ENCODE peak calls at places on chromosomes 16 and 17, in five cellular contexts. B, H, V, Q and R are unnamed samples.

GRCh38 chr16:69818811-69819587 is 56.9 kb downstream of the WWP2 start:
- DNase-seq in B (no peak), H (no peak), V (no peak), Q (no peak), R (no peak)

GRCh38 chr17:53032861-53033271 is 789.9 kb upstream of the KIF2B start:
- DNase-seq in B (peak), H (peak), V (peak), Q (peak), R (peak)

GRCh38 chr16:17827313-17827712 is 356.6 kb upstream of the XYLT1 start:
- DNase-seq in B (no peak), H (no peak), V (no peak), Q (peak), R (no peak)

GRCh38 chr17:6066183-6066948 is 3.8 kb upstream of the WSCD1 start:
- DNase-seq in B (no peak), H (no peak), V (no peak), Q (no peak), R (peak)

GRCh38 chr17:29238133-29238850 is 8.4 kb upstream of the CRYBA1 start:
- DNase-seq in B (no peak), H (peak), V (no peak), Q (peak), R (no peak)

GRCh38 chr17:81867123-81867951 is 3.8 kb downstream of the ARHGDIA start:
- DNase-seq in B (no peak), H (peak), V (peak), Q (peak), R (peak)

GRCh38 chr17:44076716-44077594 is 6.4 kb downstream of the G6PC3 start:
- DNase-seq in B (no peak), H (no peak), V (peak), Q (no peak), R (no peak)

GRCh38 chr17:50845260-50846147 is 10.1 kb downstream of the WFIKKN2 start:
- DNase-seq in B (no peak), H (no peak), V (peak), Q (peak), R (peak)

GRCh38 chr17:18235743-18236256 is 10.4 kb downstream of the LLGL1 start:
- DNase-seq in B (no peak), H (no peak), V (no peak), Q (peak), R (peak)

GRCh38 chr17:66652840-66653507 is 181.9 kb upstream of the CACNG5 start:
- DNase-seq in B (no peak), H (no peak), V (no peak), Q (peak), R (peak)

GRCh38 chr16:2298621-2299020 is 30.7 kb upstream of the RNPS1 start:
- DNase-seq in B (no peak), H (no peak), V (no peak), Q (no peak), R (no peak)

GRCh38 chr17:77164483-77165030 is 23.8 kb downstream of the SEC14L1 start:
- DNase-seq in B (no peak), H (no peak), V (no peak), Q (peak), R (peak)

GRCh38 chr17:4782652-4783051 is 3.5 kb downstream of the VMO1 start:
- DNase-seq in B (no peak), H (peak), V (peak), Q (no peak), R (no peak)

GRCh38 chr17:76262732-76263344 is 2.3 kb upstream of the UBALD2 start:
- DNase-seq in B (no peak), H (no peak), V (no peak), Q (no peak), R (peak)

DNA sequence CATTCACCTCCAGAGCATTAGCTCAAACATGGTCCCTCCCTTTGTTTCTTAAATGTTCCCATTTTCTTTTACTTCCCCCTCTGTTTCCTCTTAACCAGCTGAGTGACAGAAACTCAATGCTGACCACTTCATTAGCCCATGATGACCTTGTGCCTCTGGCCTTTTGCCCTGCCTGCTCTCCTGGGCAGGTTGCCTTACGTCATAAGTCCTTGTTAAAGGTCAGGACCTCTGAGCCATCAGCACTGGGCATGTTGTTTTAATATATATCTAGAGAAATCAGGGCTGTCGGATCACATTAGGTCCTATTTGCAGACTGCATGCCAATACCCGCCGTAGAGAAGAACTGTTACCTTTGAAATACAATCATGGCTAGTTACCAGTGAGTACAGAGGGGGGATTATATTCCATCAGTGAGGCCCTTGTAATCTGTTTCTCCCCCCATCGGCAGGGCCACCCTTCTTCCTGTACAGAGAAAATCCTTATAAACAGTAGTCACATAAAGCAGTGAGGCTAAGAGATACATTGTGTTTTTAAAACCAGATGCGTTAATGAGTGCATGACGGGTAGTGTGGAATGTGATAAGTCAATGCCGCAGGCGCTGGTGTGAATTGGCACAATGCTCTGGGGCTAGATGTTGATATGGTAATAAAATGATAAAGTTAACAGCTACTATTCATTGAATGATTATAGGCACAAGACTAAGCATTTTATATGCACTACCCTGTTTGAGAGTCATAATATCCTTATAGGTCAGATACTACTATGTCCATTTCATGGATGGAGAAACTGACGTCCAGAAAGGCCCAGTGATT is 94.3 kb upstream of the ZFHX3 start:
- DNase-seq in B (no peak), H (no peak), V (no peak), Q (no peak), R (no peak)
- H2BK15ac ChIP-seq in B (no peak), H (no peak), V (no peak), Q (no peak), R (no peak)

GRCh38 chr17:422196-422930 is 69.8 kb upstream of the RPH3AL start:
- DNase-seq in B (no peak), H (no peak), V (no peak), Q (no peak), R (no peak)
- H3K14ac ChIP-seq in B (no peak), H (no peak), V (no peak), Q (no peak), R (no peak)

DNA sequence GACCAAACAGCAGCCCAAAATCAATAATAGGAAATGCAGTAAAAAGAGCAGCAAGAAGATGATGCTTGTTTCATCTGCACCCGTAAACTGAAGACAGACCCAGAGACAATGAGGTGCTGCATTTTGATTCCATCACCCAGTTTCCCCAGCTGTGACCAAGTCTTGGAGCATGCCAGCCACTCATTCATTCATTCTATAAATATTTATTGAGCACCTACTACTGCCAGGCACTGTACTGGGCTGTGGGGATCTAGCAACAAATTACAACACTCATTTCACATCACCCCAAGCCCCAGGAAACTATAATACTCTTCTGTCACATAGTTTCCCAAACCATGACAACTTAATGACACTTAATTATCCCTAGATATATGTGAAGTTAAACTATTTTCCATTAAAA is 79.2 kb downstream of the TOX3 start:
- DNase-seq in B (no peak), H (no peak), V (no peak), Q (no peak), R (no peak)
- H3K27ac ChIP-seq in B (no peak), H (no peak), V (no peak), Q (no peak), R (no peak)

GRCh38 chr17:45948881-45949624 is 50.0 kb upstream of the STH start:
- DNase-seq in B (peak), H (peak), V (peak), Q (peak), R (peak)
- H2BK15ac ChIP-seq in B (no peak), H (peak), V (no peak), Q (no peak), R (peak)

GRCh38 chr17:47649972-47650524 is 329 bp downstream of the KPNB1 start:
- DNase-seq in B (peak), H (no peak), V (no peak), Q (no peak), R (no peak)
- H3K14ac ChIP-seq in B (no peak), H (no peak), V (peak), Q (peak), R (no peak)

DNA sequence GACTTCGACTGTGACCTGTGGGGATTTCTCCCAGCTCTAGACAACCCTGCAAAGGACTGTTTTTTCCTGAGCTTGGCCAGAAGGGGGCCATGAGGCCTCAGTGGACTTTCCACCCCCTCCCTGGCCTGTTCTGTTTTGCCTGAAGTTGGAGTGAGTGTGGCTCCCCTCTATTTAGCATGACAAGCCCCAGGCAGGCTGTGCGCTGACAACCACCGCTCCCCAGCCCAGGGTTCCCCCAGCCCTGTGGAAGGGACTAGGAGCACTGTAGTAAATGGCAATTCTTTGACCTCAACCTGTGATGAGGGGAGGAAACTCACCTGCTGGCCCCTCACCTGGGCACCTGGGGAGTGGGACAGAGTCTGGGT is 19.3 kb downstream of the NGFR start:
- DNase-seq in B (no peak), H (peak), V (peak), Q (no peak), R (peak)
- H3K27ac ChIP-seq in B (no peak), H (peak), V (no peak), Q (no peak), R (no peak)

GRCh38 chr17:68731465-68731864 is 130.3 kb upstream of the FAM20A start:
- DNase-seq in B (no peak), H (no peak), V (no peak), Q (no peak), R (no peak)

GRCh38 chr17:68734202-68734825 is 133.1 kb upstream of the FAM20A start:
- DNase-seq in B (no peak), H (no peak), V (no peak), Q (no peak), R (no peak)

GRCh38 chr17:68734911-68735310 is 133.7 kb upstream of the FAM20A start:
- DNase-seq in B (no peak), H (no peak), V (no peak), Q (no peak), R (no peak)

GRCh38 chr17:68732301-68732749 is 131.2 kb upstream of the FAM20A start:
- DNase-seq in B (no peak), H (no peak), V (peak), Q (no peak), R (no peak)

DNA sequence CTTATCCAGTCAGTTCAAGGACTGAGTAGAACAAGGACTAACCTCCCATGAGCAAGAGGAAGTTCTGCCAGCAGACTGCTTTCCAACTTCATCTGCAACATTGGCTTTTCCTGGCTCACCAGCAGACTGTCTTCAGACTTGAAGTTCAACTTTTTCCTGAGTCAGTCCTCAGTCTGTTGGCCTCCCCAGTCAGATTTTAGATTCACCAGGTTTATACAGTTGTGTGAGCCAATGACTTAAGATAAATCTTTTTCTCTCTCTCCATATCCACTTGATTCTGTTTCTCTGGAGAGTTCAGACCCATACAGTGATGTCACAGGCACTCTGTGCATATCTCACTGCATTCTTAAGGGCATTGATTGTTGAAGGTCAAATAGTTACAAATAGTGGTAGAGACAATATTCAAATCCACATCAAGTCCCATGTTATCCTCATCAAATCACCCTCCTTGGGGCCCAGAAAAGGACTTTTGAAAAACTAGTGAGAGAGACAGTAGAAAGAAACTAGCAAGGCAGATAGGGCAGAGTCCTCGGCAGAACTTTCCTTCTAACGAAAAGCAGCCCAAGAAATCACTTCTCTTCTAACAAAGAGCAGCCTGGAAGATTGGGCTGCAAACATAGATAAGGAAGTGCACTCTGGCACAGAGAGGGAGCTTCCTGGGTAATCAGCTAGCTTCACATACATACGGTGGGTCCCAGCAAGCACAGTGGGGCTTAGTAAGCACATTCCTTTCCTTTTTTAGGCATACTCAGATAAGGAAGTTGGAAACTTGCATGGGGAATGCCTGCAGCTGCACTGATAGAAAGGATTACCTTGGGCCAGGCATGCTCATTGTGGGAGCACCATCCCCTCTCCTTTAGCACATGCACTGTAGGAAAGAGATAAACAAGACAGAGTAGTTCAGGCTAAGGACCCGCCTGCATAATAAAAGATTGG is 132.3 kb upstream of the FAM20A start:
- DNase-seq in B (peak), H (no peak), V (peak), Q (peak), R (peak)
- H2BK15ac ChIP-seq in B (no peak), H (no peak), V (no peak), Q (peak), R (no peak)

GRCh38 chr16:30052671-30053372 is 12.7 kb upstream of the ALDOA start:
- DNase-seq in B (peak), H (peak), V (peak), Q (peak), R (peak)
- H3K14ac ChIP-seq in B (peak), H (no peak), V (peak), Q (peak), R (no peak)

GRCh38 chr17:16585796-16586195 is 16.8 kb upstream of the ZNF287 start:
- DNase-seq in B (no peak), H (no peak), V (no peak), Q (no peak), R (no peak)

GRCh38 chr17:16589097-16589969 is 20.3 kb upstream of the ZNF287 start:
- DNase-seq in B (peak), H (peak), V (peak), Q (peak), R (peak)

GRCh38 chr17:16584273-16584995 is 15.4 kb upstream of the ZNF287 start:
- DNase-seq in B (peak), H (peak), V (peak), Q (peak), R (peak)

GRCh38 chr17:16583781-16584180 is 14.8 kb upstream of the ZNF287 start:
- DNase-seq in B (no peak), H (no peak), V (no peak), Q (no peak), R (no peak)
- H3K27ac ChIP-seq in B (no peak), H (no peak), V (no peak), Q (no peak), R (no peak)

GRCh38 chr16:85555549-85556455 is 57.3 kb upstream of the GSE1 start:
- DNase-seq in B (no peak), H (peak), V (peak), Q (no peak), R (peak)
- H2BK15ac ChIP-seq in B (peak), H (no peak), V (no peak), Q (peak), R (peak)